ENCODE peak calls at places on chromosomes 2 and 18, in six cellular contexts. One of them, this sample, is unnamed.

GRCh38 chr2:19051238-19051831 is 307.1 kb downstream of the OSR1 start:
- DNase-seq in HepG2: no peak
- DNase-seq in Karpas-422: no peak
- DNase-seq in lower lobe of right lung: no peak
- DNase-seq in left kidney: peak
- DNase-seq in uterus: no peak
- DNase-seq in this sample: no peak

GRCh38 chr18:41449612-41450011 is 505.4 kb upstream of the PIK3C3 start:
- DNase-seq in left kidney: no peak
- DNase-seq in HepG2: no peak
- DNase-seq in Karpas-422: no peak
- DNase-seq in lower lobe of right lung: no peak
- DNase-seq in uterus: no peak
- DNase-seq in this sample: no peak

GRCh38 chr2:120454993-120455789 is 109.3 kb downstream of the INHBB start:
- DNase-seq in Karpas-422: no peak
- DNase-seq in lower lobe of right lung: no peak
- DNase-seq in HepG2: no peak
- DNase-seq in left kidney: no peak
- DNase-seq in uterus: no peak
- DNase-seq in this sample: no peak

GRCh38 chr2:1550658-1551316 is 137.5 kb downstream of the TPO start:
- DNase-seq in Karpas-422: peak
- DNase-seq in uterus: peak
- DNase-seq in left kidney: peak
- DNase-seq in HepG2: no peak
- DNase-seq in lower lobe of right lung: peak
- DNase-seq in this sample: peak

GRCh38 chr2:216031960-216032689 is 18.8 kb upstream of the MREG start:
- DNase-seq in HepG2: no peak
- DNase-seq in uterus: no peak
- DNase-seq in left kidney: no peak
- DNase-seq in lower lobe of right lung: no peak
- DNase-seq in Karpas-422: no peak
- DNase-seq in this sample: no peak

GRCh38 chr18:56516769-56517168 is 121.6 kb downstream of the TXNL1 start:
- DNase-seq in left kidney: peak
- DNase-seq in uterus: peak
- DNase-seq in Karpas-422: no peak
- DNase-seq in lower lobe of right lung: no peak
- DNase-seq in HepG2: no peak
- DNase-seq in this sample: peak

GRCh38 chr2:28187186-28187585 is 205.5 kb upstream of the FOSL2 start:
- DNase-seq in HepG2: no peak
- DNase-seq in lower lobe of right lung: no peak
- DNase-seq in uterus: no peak
- DNase-seq in left kidney: no peak
- DNase-seq in Karpas-422: no peak
- DNase-seq in this sample: no peak

GRCh38 chr2:188765522-188765921 is 208.7 kb upstream of the COL3A1 start:
- DNase-seq in lower lobe of right lung: no peak
- DNase-seq in Karpas-422: peak
- DNase-seq in left kidney: peak
- DNase-seq in uterus: no peak
- DNase-seq in HepG2: peak
- DNase-seq in this sample: peak

GRCh38 chr18:424869-425138 is 75.7 kb downstream of the COLEC12 start:
- DNase-seq in uterus: no peak
- DNase-seq in lower lobe of right lung: no peak
- DNase-seq in Karpas-422: no peak
- DNase-seq in HepG2: no peak
- DNase-seq in left kidney: peak
- DNase-seq in this sample: no peak

GRCh38 chr2:105409717-105410116 is 10.9 kb upstream of the FHL2 start:
- DNase-seq in lower lobe of right lung: no peak
- DNase-seq in left kidney: peak
- DNase-seq in Karpas-422: no peak
- DNase-seq in uterus: peak
- DNase-seq in HepG2: no peak
- DNase-seq in this sample: no peak

GRCh38 chr2:17592731-17593409 is 52.4 kb downstream of the VSNL1 start:
- DNase-seq in Karpas-422: no peak
- DNase-seq in uterus: no peak
- DNase-seq in left kidney: no peak
- DNase-seq in lower lobe of right lung: no peak
- DNase-seq in HepG2: peak
- DNase-seq in this sample: no peak